ENCODE peak calls at places on chromosomes 7 and 10, in five cellular contexts. G is H9, I is neuronal stem cell, W is trophoblast cell, N is H1. S is an unnamed sample.

GRCh38 chr10:59227136-59227673 is 50.8 kb downstream of the PHYHIPL start:
- DNase-seq in I (no peak), N (no peak), G (no peak), W (no peak), S (no peak)

GRCh38 chr10:28806481-28806880 is 129.2 kb downstream of the BAMBI start:
- DNase-seq in G (no peak), I (no peak), W (no peak), N (no peak), S (peak)

GRCh38 chr7:29003703-29004102 is 45.6 kb upstream of the TRIL start:
- DNase-seq in W (no peak), I (no peak), N (no peak), G (no peak), S (no peak)

GRCh38 chr10:119504651-119505050 is 37.9 kb downstream of the RGS10 start:
- DNase-seq in N (no peak), I (no peak), W (no peak), G (no peak), S (no peak)

GRCh38 chr7:36601596-36601995 is 122.7 kb downstream of the AOAH start:
- DNase-seq in G (no peak), W (no peak), N (peak), I (no peak), S (no peak)

GRCh38 chr7:27186450-27187157 is 1.6 kb upstream of the HOXA11 start:
- DNase-seq in W (no peak), G (peak), I (no peak), N (no peak), S (no peak)

GRCh38 chr10:123614888-123615287 is 51.3 kb upstream of the GPR26 start:
- DNase-seq in N (peak), W (peak), G (peak), I (peak), S (no peak)

GRCh38 chr10:88848499-88848898 is 3.1 kb downstream of the ANKRD22 start:
- DNase-seq in G (no peak), I (no peak), W (no peak), N (no peak), S (peak)

GRCh38 chr10:79102056-79102874 is 33.5 kb downstream of the ZMIZ1 start:
- DNase-seq in N (no peak), W (no peak), G (no peak), I (no peak), S (peak)

GRCh38 chr10:8489823-8490222 is 435.3 kb downstream of the GATA3 start:
- DNase-seq in G (no peak), I (no peak), N (no peak), W (no peak), S (no peak)

GRCh38 chr7:155836216-155837125 is 24.2 kb upstream of the SHH start:
- DNase-seq in W (no peak), I (no peak), N (no peak), G (no peak), S (no peak)

GRCh38 chr7:46972205-46972604 is 609.7 kb downstream of the TNS3 start:
- DNase-seq in W (no peak), I (no peak), N (no peak), G (no peak), S (peak)

GRCh38 chr7:46979439-46979838 is 602.5 kb downstream of the TNS3 start:
- DNase-seq in G (no peak), W (no peak), I (no peak), N (no peak), S (no peak)

GRCh38 chr7:46970486-46970885 is 611.4 kb downstream of the TNS3 start:
- DNase-seq in I (no peak), W (no peak), N (no peak), G (no peak), S (no peak)

GRCh38 chr7:46970131-46970430 is 611.8 kb downstream of the TNS3 start:
- DNase-seq in N (no peak), W (no peak), I (no peak), G (no peak), S (no peak)

DNA sequence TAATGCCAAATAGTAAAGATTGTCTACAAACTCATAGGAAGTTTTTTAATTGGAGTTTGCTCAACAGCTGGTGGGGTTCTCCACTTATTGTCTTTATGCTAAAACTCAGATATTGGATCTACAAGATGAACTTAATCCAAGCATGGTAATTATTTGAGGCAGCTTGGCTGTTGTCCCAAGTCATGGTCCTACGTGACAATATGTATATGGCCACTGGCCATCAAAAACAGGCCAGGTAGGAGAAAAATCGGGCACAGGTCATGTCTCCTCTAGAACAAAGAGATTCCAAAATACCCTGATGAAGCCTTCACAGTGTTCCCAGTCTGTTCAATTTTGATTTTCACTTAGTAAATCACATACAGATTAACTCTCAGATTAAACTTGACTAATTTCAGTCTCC is 606.4 kb downstream of the TNS3 start:
- DNase-seq in I (no peak), N (no peak), W (no peak), G (no peak), S (no peak)
- H2AFZ ChIP-seq in I (no peak), N (no peak), W (no peak), G (no peak), S (no peak)

DNA sequence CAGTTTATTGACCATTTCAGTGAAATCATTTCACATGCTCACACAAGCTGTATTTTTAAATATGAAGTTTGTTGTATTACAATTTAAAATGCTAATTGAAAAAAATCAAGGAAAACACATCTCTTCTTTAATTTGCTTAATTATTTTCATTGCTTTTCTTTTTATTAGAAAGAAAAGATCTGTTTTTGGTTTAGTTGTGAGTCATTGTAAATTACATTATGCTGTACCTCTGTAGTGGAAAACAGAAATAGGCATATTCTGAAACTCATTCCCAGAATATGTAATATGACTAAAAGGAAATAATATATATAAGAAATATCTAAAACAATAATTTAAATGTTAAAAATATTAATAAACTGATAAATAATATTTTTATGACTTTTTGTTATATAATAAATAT is 161.9 kb downstream of the HGF start:
- DNase-seq in I (no peak), G (no peak), W (no peak), N (no peak), S (no peak)
- H2BK12ac ChIP-seq in I (no peak), G (no peak), W (no peak), N (no peak), S (no peak)

DNA sequence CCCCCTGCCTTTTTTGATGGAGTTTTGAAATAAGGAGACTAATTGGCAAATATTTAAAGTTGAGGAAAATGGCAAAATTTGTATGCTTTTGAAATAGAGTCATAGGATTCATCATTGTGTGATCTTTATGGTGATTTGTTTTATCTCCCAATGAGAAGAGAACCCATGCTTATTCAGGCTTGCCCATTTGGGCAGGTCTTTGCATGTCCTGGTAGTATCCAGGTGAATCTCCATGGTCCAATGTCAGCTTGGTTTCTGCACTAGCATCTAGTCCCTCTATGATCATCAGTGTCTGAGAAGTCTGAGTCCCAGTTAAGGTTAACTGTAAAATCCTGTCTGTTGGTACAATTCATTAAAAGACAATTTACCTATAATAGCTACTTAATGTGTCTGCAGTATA is 22.4 kb upstream of the BMPER start:
- DNase-seq in I (no peak), W (no peak), G (no peak), N (no peak), S (no peak)
- H2AFZ ChIP-seq in I (no peak), W (no peak), G (no peak), N (no peak), S (no peak)

GRCh38 chr7:22934473-22935065 is 79.4 kb downstream of the HYCC1 start:
- DNase-seq in I (no peak), N (no peak), G (no peak), W (peak), S (peak)
- H2BK12ac ChIP-seq in I (no peak), N (no peak), G (no peak), W (no peak), S (no peak)

DNA sequence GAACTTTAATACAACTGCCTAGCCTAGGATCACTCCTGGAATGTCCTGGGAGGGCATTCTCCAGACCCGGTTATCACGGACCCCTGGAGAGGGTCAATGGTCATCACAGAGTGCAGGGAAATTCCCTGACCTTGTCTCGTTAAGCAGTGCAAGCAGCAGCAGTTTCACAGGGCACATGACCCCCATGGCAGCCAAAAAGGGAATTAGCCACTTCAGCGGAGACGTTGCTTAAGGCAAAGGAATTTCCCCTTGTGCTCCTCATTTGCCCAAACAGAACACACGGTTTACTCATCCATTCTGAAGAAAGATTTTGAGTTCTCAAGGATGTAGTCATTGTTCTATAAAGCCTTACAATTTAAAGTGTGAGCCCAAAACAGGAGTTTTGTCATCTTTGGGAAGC is 260.3 kb downstream of the SNX13 start:
- DNase-seq in G (no peak), W (peak), N (no peak), I (peak), S (peak)
- H2AFZ ChIP-seq in G (no peak), W (peak), N (peak), I (peak), S (no peak)

GRCh38 chr7:127678947-127679346 is 27.0 kb downstream of the SND1 start:
- DNase-seq in N (no peak), G (no peak), W (no peak), I (no peak), S (peak)

GRCh38 chr7:127680983-127681382 is 29.0 kb downstream of the SND1 start:
- DNase-seq in N (no peak), G (no peak), W (no peak), I (no peak), S (no peak)

GRCh38 chr7:127683776-127684681 is 32.0 kb downstream of the SND1 start:
- DNase-seq in N (no peak), W (no peak), I (no peak), G (no peak), S (no peak)

GRCh38 chr7:127678330-127678729 is 26.3 kb downstream of the SND1 start:
- DNase-seq in I (no peak), W (no peak), G (no peak), N (no peak), S (no peak)

DNA sequence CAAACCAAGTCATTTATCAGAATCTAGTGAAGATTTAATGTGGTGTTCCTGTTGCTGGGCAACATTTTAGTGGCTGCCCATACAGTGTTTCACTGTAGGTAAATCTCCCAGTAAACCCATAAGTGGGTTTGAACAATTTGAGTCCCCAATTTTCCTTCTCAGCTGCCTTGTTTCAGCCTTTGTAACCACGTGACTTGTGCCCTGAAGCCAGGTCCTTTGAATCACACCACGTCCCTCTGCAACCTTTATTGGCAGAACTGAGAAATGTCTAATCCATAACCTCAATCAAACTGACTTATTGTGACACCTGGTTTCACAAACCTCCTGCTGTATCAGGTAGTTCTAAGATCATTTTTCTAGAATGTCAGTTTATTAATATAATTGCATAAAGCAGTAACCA is 30.1 kb downstream of the SND1 start:
- DNase-seq in N (no peak), G (no peak), I (no peak), W (no peak), S (no peak)
- H2BK12ac ChIP-seq in N (no peak), G (no peak), I (no peak), W (no peak), S (no peak)

DNA sequence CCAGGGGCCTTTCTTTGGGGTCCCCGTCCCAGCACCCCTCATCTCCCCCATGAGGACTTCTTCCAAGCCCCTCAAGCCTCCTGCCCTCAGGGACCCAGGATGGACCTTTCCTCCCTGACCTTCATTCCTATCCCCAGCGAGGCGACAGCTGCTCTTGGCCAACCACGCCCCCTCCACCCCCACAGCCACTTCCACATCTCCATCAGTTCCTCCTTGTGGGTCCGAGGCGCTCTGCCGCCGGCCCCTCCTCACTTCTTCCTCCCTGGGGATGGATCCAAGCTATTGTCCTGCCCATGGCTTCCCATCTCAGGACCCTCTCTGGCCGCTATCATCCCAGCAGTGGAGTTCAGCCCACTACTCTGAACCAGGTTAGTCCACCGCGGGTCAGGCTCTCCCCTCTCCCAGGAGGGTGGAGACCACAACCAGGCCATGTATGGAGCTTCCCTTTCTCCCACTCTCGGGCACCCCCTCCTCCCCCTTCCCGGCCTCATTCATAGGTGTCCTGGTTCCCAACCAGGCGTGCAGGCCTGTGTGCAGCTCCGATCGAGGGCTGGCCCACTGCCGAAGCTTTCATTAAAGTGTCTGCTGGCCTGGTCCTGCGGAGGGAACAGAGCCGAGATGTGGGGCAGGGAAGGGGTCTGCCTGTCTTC is 1.7 kb upstream of the SH2B2 start:
- DNase-seq in G (no peak), W (no peak), I (no peak), N (no peak), S (no peak)
- H2AFZ ChIP-seq in G (no peak), W (no peak), I (no peak), N (no peak), S (no peak)

GRCh38 chr10:2246747-2247146 is 509.4 kb upstream of the ADARB2 start:
- DNase-seq in W (no peak), G (no peak), N (no peak), I (no peak), S (no peak)
- H2BK12ac ChIP-seq in W (no peak), G (no peak), N (no peak), I (no peak), S (no peak)

GRCh38 chr10:110528224-110528997 is 30.7 kb downstream of the DUSP5 start:
- DNase-seq in W (no peak), G (no peak), N (no peak), I (no peak), S (no peak)

GRCh38 chr10:110531687-110532086 is 34.0 kb downstream of the DUSP5 start:
- DNase-seq in W (no peak), I (no peak), G (no peak), N (no peak), S (no peak)

GRCh38 chr10:110529596-110530011 is 31.9 kb downstream of the DUSP5 start:
- DNase-seq in N (no peak), I (no peak), W (no peak), G (peak), S (no peak)

GRCh38 chr10:110527731-110528171 is 30.0 kb downstream of the DUSP5 start:
- DNase-seq in N (no peak), W (no peak), I (no peak), G (no peak), S (peak)

GRCh38 chr10:110530131-110530831 is 32.6 kb downstream of the DUSP5 start:
- DNase-seq in W (peak), G (peak), N (peak), I (peak), S (peak)
- H2AFZ ChIP-seq in W (peak), G (no peak), N (no peak), I (peak), S (no peak)